ENCODE peak calls at places on chromosomes 12 and 14, in ten cellular contexts. U, O, X, R, I, N, Z, Q, P and V are unnamed samples.

GRCh38 chr12:52531563-52532300 is 11.5 kb upstream of the KRT5 start:
- DNase-seq in R (no peak), U (no peak), Q (no peak), N (no peak), I (no peak), X (no peak), O (no peak), P (no peak), Z (no peak), V (no peak)

GRCh38 chr12:38775457-38775856 is 129.9 kb downstream of the CPNE8 start:
- DNase-seq in R (no peak), Q (no peak), I (no peak), X (no peak), N (no peak), Z (no peak), U (no peak), P (no peak), O (no peak), V (no peak)

GRCh38 chr12:27667540-27667939 is 28.7 kb upstream of the REP15 start:
- DNase-seq in O (no peak), N (no peak), Q (no peak), X (peak), Z (no peak), U (no peak), I (no peak), P (no peak), R (no peak), V (no peak)

GRCh38 chr12:19916193-19916498 is 452.2 kb upstream of the PDE3A start:
- DNase-seq in P (no peak), Z (no peak), O (no peak), I (no peak), Q (no peak), R (no peak), N (peak), U (no peak), X (no peak), V (no peak)

GRCh38 chr12:69345742-69346141 is 2.4 kb upstream of the LYZ start:
- DNase-seq in Q (no peak), O (no peak), U (no peak), P (no peak), I (no peak), Z (no peak), X (no peak), N (no peak), R (no peak), V (no peak)

GRCh38 chr12:102120564-102120873 is 536 bp downstream of the PARPBP start:
- DNase-seq in P (no peak), Q (no peak), Z (no peak), I (no peak), X (no peak), U (peak), R (no peak), N (no peak), O (no peak), V (no peak)

GRCh38 chr14:78967111-78967809 is 797.1 kb downstream of the NRXN3 start:
- DNase-seq in O (no peak), P (no peak), U (no peak), Z (no peak), N (no peak), Q (no peak), I (no peak), R (peak), X (peak), V (no peak)

GRCh38 chr12:103623716-103624115 is 36.6 kb downstream of the STAB2 start:
- DNase-seq in N (no peak), O (no peak), Z (no peak), R (no peak), X (no peak), U (no peak), Q (no peak), P (no peak), I (no peak), V (no peak)

GRCh38 chr14:101185946-101186345 is 282.4 kb upstream of the RTL1 start:
- DNase-seq in Z (no peak), I (no peak), O (peak), R (no peak), U (no peak), N (no peak), Q (no peak), P (no peak), X (no peak), V (no peak)

GRCh38 chr14:61026523-61026922 is 45.5 kb downstream of the SLC38A6 start:
- DNase-seq in N (no peak), O (no peak), I (no peak), P (no peak), Q (no peak), R (no peak), X (no peak), Z (no peak), U (no peak), V (no peak)

GRCh38 chr12:23885396-23885795 is 64.1 kb downstream of the SOX5 start:
- DNase-seq in Z (no peak), U (no peak), O (no peak), I (no peak), P (no peak), X (no peak), Q (no peak), N (no peak), R (no peak), V (no peak)

GRCh38 chr12:70733385-70733784 is 96.2 kb upstream of the PTPRB start:
- DNase-seq in X (peak), Q (peak), O (no peak), R (peak), Z (no peak), I (peak), U (peak), P (peak), N (peak), V (no peak)

GRCh38 chr12:685388-685787 is 22.1 kb upstream of the NINJ2 start:
- DNase-seq in N (no peak), U (no peak), O (peak), Q (peak), Z (peak), I (peak), R (no peak), X (peak), P (peak), V (peak)

GRCh38 chr12:102468261-102468940 is 12.0 kb downstream of the IGF1 start:
- DNase-seq in X (no peak), I (no peak), R (no peak), N (peak), P (no peak), Q (no peak), U (no peak), Z (no peak), O (no peak), V (no peak)

GRCh38 chr12:129594098-129594497 is 309.7 kb downstream of the TMEM132D start:
- DNase-seq in R (no peak), Z (no peak), Q (no peak), X (no peak), N (no peak), P (no peak), I (no peak), U (no peak), O (no peak), V (no peak)

GRCh38 chr12:12449533-12450025 is 92.7 kb downstream of the BORCS5 start:
- DNase-seq in X (peak), O (no peak), P (no peak), N (peak), U (no peak), Z (no peak), Q (no peak), I (no peak), R (no peak), V (no peak)

GRCh38 chr12:6277982-6278438 is 32.5 kb upstream of the PLEKHG6 start:
- DNase-seq in Q (peak), R (no peak), U (peak), I (peak), N (no peak), X (no peak), Z (no peak), O (peak), P (no peak), V (no peak)

GRCh38 chr12:13195848-13196301 is 651 bp upstream of the EMP1 start:
- DNase-seq in O (no peak), N (no peak), Q (no peak), P (no peak), R (no peak), U (no peak), I (no peak), X (no peak), Z (no peak), V (no peak)

GRCh38 chr12:108441549-108441948 is 73.5 kb upstream of the FICD start:
- DNase-seq in U (no peak), P (no peak), X (no peak), I (no peak), Q (no peak), O (no peak), R (no peak), N (no peak), Z (no peak), V (no peak)

GRCh38 chr12:82415402-82415801 is 57.1 kb downstream of the METTL25 start:
- DNase-seq in Z (no peak), X (no peak), P (no peak), R (no peak), Q (no peak), O (no peak), I (no peak), U (no peak), N (no peak), V (no peak)

GRCh38 chr12:53048033-53048779 is 1.7 kb upstream of the TNS2 start:
- DNase-seq in Q (no peak), O (peak), P (no peak), U (peak), N (peak), X (no peak), I (no peak), Z (no peak), R (no peak), V (no peak)

GRCh38 chr12:3712209-3712992 is 40.5 kb downstream of the CRACR2A start:
- DNase-seq in Q (no peak), P (no peak), R (no peak), U (no peak), X (no peak), O (no peak), N (no peak), Z (no peak), I (no peak), V (no peak)

GRCh38 chr14:84541008-84541407 is 988.9 kb upstream of the FLRT2 start:
- DNase-seq in P (no peak), I (no peak), R (no peak), N (no peak), X (no peak), O (no peak), Q (no peak), U (no peak), Z (no peak), V (no peak)

GRCh38 chr14:44847910-44848309 is 113.8 kb downstream of the KLHL28 start:
- DNase-seq in Z (no peak), O (no peak), P (no peak), N (no peak), U (no peak), I (no peak), R (no peak), Q (no peak), X (peak), V (no peak)

GRCh38 chr14:78790262-78790661 is 620.1 kb downstream of the NRXN3 start:
- DNase-seq in U (no peak), Q (no peak), Z (no peak), I (no peak), R (no peak), N (no peak), P (no peak), X (no peak), O (no peak), V (no peak)

GRCh38 chr14:36672095-36672494 is 10.4 kb downstream of the PAX9 start:
- DNase-seq in U (no peak), I (no peak), X (no peak), O (no peak), N (no peak), Z (no peak), R (no peak), P (no peak), Q (no peak), V (no peak)

GRCh38 chr14:103396463-103396862 is 11.2 kb downstream of the MARK3 start:
- DNase-seq in O (no peak), Z (no peak), P (no peak), R (no peak), N (no peak), U (no peak), I (no peak), Q (no peak), X (no peak), V (no peak)

GRCh38 chr12:56188116-56188785 is 1.0 kb downstream of the SMARCC2 start:
- DNase-seq in I (no peak), N (no peak), U (no peak), R (no peak), O (no peak), X (no peak), P (peak), Q (no peak), Z (no peak), V (no peak)

GRCh38 chr14:37697489-37698121 is 102.2 kb downstream of the TTC6 start:
- DNase-seq in N (no peak), Q (no peak), P (no peak), I (no peak), U (no peak), O (no peak), Z (no peak), X (peak), R (no peak), V (no peak)

GRCh38 chr12:62291888-62292760 is 31.9 kb downstream of the USP15 start:
- DNase-seq in I (no peak), U (no peak), P (no peak), Z (no peak), O (no peak), Q (peak), X (no peak), N (no peak), R (no peak), V (no peak)

GRCh38 chr12:22656376-22656775 is 31.4 kb downstream of the ETNK1 start:
- DNase-seq in Q (no peak), P (no peak), I (no peak), O (no peak), Z (no peak), N (peak), X (no peak), U (peak), R (no peak), V (no peak)

GRCh38 chr12:132495165-132495544 is 5.2 kb downstream of the FBRSL1 start:
- DNase-seq in I (no peak), R (no peak), P (no peak), Q (no peak), O (no peak), N (no peak), U (no peak), Z (no peak), X (no peak), V (no peak)

GRCh38 chr12:17928708-17929366 is 161.2 kb downstream of the RERGL start:
- DNase-seq in Q (no peak), R (peak), Z (no peak), O (no peak), P (no peak), N (peak), I (no peak), U (peak), X (peak), V (no peak)

GRCh38 chr12:89181271-89181920 is 170.9 kb downstream of the DUSP6 start:
- DNase-seq in N (no peak), X (peak), R (no peak), I (no peak), Q (no peak), O (no peak), Z (no peak), U (peak), P (no peak), V (no peak)

GRCh38 chr12:118611770-118612169 is 235.4 kb downstream of the SUDS3 start:
- DNase-seq in Z (no peak), P (no peak), X (no peak), Q (no peak), O (no peak), I (no peak), U (no peak), N (no peak), R (no peak), V (no peak)